ENCODE peak calls at places on chromosomes 1 and 21, in six cellular contexts. D is mesendoderm, H is fibroblast of lung, E is H9, P is astrocyte, F is A549. X is an unnamed sample.

GRCh38 chr1:245301162-245301580 is 146.4 kb downstream of the KIF26B start:
- DNase-seq in D (no peak), H (peak), E (no peak), P (peak), F (no peak), X (peak)

GRCh38 chr1:235266325-235266724 is 61.7 kb downstream of the ARID4B start:
- DNase-seq in D (peak), H (peak), E (no peak), P (no peak), F (no peak), X (peak)

GRCh38 chr1:200666309-200666708 is 3.4 kb downstream of the DDX59 start:
- DNase-seq in D (peak), H (no peak), E (no peak), P (no peak), F (no peak), X (no peak)

GRCh38 chr1:105736349-105736748 is 1320.1 kb upstream of the PRMT6 start:
- DNase-seq in D (no peak), H (no peak), E (no peak), P (no peak), F (no peak), X (no peak)

GRCh38 chr1:119859647-119860046 is 36.7 kb downstream of the ADAM30 start:
- DNase-seq in D (no peak), H (peak), E (no peak), P (peak), F (no peak), X (peak)

GRCh38 chr1:113870778-113871177 is 734 bp downstream of the PTPN22 start:
- DNase-seq in D (no peak), H (no peak), E (no peak), P (no peak), F (no peak), X (no peak)

GRCh38 chr21:29218749-29219148 is 80.0 kb upstream of the BACH1 start:
- DNase-seq in D (no peak), H (no peak), E (no peak), P (no peak), F (no peak), X (no peak)

GRCh38 chr1:38029081-38029681 is 16.6 kb downstream of the UTP11 start:
- DNase-seq in D (peak), H (peak), E (peak), P (no peak), F (no peak), X (peak)

GRCh38 chr21:33152228-33153130 is 77.3 kb upstream of the IFNAR2 start:
- DNase-seq in D (no peak), H (no peak), E (no peak), P (no peak), F (no peak), X (no peak)

GRCh38 chr1:185432943-185433342 is 115.9 kb upstream of the IVNS1ABP start:
- DNase-seq in D (no peak), H (no peak), E (no peak), P (no peak), F (no peak), X (no peak)

GRCh38 chr1:204923626-204924012 is 53.0 kb downstream of the NFASC start:
- DNase-seq in D (no peak), H (no peak), E (no peak), P (no peak), F (no peak), X (no peak)

GRCh38 chr1:95467036-95467435 is 233.0 kb downstream of the RWDD3 start:
- DNase-seq in D (no peak), H (no peak), E (no peak), P (no peak), F (no peak), X (no peak)

GRCh38 chr1:226635456-226635941 is 86.9 kb downstream of the STUM start:
- DNase-seq in D (no peak), H (no peak), E (no peak), P (no peak), F (no peak), X (no peak)

GRCh38 chr1:172382406-172382805 is 38.1 kb upstream of the C1orf105 start:
- DNase-seq in D (no peak), H (no peak), E (no peak), P (no peak), F (no peak), X (no peak)

GRCh38 chr1:95496792-95497191 is 262.8 kb downstream of the RWDD3 start:
- DNase-seq in D (peak), H (no peak), E (no peak), P (no peak), F (no peak), X (no peak)

GRCh38 chr1:185528084-185528656 is 206.0 kb upstream of the HMCN1 start:
- DNase-seq in D (no peak), H (no peak), E (no peak), P (no peak), F (no peak), X (peak)

GRCh38 chr1:21814241-21814918 is 2.3 kb downstream of the LDLRAD2 start:
- DNase-seq in D (peak), H (peak), E (peak), P (no peak), F (no peak), X (no peak)

GRCh38 chr1:19563336-19564097 is 78.2 kb upstream of the CAPZB start:
- DNase-seq in D (no peak), H (peak), E (no peak), P (peak), F (no peak), X (peak)

GRCh38 chr1:200795151-200795550 is 56.5 kb downstream of the CAMSAP2 start:
- DNase-seq in D (no peak), H (peak), E (no peak), P (peak), F (no peak), X (peak)

GRCh38 chr1:9481048-9481447 is 58.2 kb upstream of the SLC25A33 start:
- DNase-seq in D (no peak), H (no peak), E (no peak), P (no peak), F (no peak), X (no peak)

GRCh38 chr1:11730429-11730861 is 5.5 kb upstream of the AGTRAP start:
- DNase-seq in D (no peak), H (no peak), E (no peak), P (no peak), F (no peak), X (peak)

GRCh38 chr1:48526045-48526714 is 54.2 kb upstream of the SPATA6 start:
- DNase-seq in D (peak), H (peak), E (no peak), P (no peak), F (no peak), X (peak)

GRCh38 chr1:19074361-19074901 is 118.0 kb upstream of the IFFO2 start:
- DNase-seq in D (no peak), H (peak), E (no peak), P (peak), F (no peak), X (no peak)

GRCh38 chr1:96473791-96474452 is 247.7 kb upstream of the PTBP2 start:
- DNase-seq in D (peak), H (peak), E (no peak), P (peak), F (no peak), X (peak)

GRCh38 chr1:93840956-93841482 is 38.0 kb downstream of the DNTTIP2 start:
- DNase-seq in D (no peak), H (no peak), E (no peak), P (no peak), F (no peak), X (no peak)

GRCh38 chr1:62599044-62599443 is 1.7 kb downstream of the ANGPTL3 start:
- DNase-seq in D (no peak), H (peak), E (no peak), P (peak), F (no peak), X (no peak)

GRCh38 chr1:234938924-234939323 is 189.7 kb downstream of the TOMM20 start:
- DNase-seq in D (no peak), H (no peak), E (peak), P (no peak), F (no peak), X (no peak)

GRCh38 chr1:180098242-180098995 is 56.2 kb upstream of the QSOX1 start:
- DNase-seq in D (peak), H (peak), E (no peak), P (peak), F (no peak), X (peak)

GRCh38 chr1:174656409-174657059 is 208.8 kb downstream of the GPR52 start:
- DNase-seq in D (no peak), H (no peak), E (no peak), P (no peak), F (no peak), X (no peak)

GRCh38 chr1:94120591-94120901 is 402 bp downstream of the ABCA4 start:
- DNase-seq in D (no peak), H (no peak), E (no peak), P (no peak), F (no peak), X (no peak)

GRCh38 chr1:67605209-67605780 is 79.7 kb upstream of the GADD45A start:
- DNase-seq in D (no peak), H (no peak), E (no peak), P (no peak), F (no peak), X (no peak)

GRCh38 chr21:27202301-27202700 is 235.4 kb upstream of the ADAMTS5 start:
- DNase-seq in D (no peak), H (no peak), E (no peak), P (no peak), F (no peak), X (no peak)

GRCh38 chr1:96519851-96520281 is 201.7 kb upstream of the PTBP2 start:
- DNase-seq in D (peak), H (peak), E (peak), P (peak), F (no peak), X (no peak)

GRCh38 chr21:15687208-15687607 is 42.6 kb upstream of the USP25 start:
- DNase-seq in D (no peak), H (peak), E (no peak), P (peak), F (no peak), X (peak)

GRCh38 chr21:15682182-15682895 is 47.4 kb upstream of the USP25 start:
- DNase-seq in D (no peak), H (peak), E (no peak), P (peak), F (no peak), X (peak)

GRCh38 chr21:15686506-15686905 is 43.3 kb upstream of the USP25 start:
- DNase-seq in D (no peak), H (no peak), E (no peak), P (no peak), F (no peak), X (no peak)

GRCh38 chr21:15679630-15680029 is 50.2 kb upstream of the USP25 start:
- DNase-seq in D (peak), H (no peak), E (no peak), P (no peak), F (no peak), X (no peak)

GRCh38 chr21:15682977-15683376 is 46.8 kb upstream of the USP25 start:
- DNase-seq in D (no peak), H (peak), E (no peak), P (peak), F (no peak), X (peak)
- H3K4me2 ChIP-seq in D (no peak), H (no peak), E (no peak), P (no peak), F (peak), X (peak)

DNA sequence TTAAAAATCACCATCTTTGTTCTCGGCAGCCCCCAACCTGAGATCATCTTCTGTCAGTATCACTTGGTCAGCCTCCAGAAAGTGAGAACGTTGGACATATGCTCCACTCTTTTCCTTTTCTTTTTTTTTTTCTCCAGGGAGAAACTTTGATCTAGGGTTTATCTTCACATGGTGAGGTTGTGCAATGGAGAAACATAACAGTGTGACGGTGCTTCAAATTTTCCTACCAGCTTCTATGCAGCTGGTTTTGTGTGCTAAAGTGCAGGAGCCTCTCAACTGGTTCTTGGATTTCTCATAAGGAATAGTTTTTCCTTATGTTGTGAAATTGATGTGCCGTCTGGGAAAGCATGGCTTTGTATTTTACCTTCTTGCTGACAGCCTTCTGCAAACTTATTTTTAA is 1202.9 kb downstream of the NCAM2 start:
- DNase-seq in D (no peak), H (no peak), E (no peak), P (no peak), F (no peak), X (no peak)
- H3K27ac ChIP-seq in D (no peak), H (no peak), E (no peak), P (no peak), F (no peak), X (no peak)

GRCh38 chr1:54312874-54313316 is 93.3 kb downstream of the SSBP3 start:
- DNase-seq in D (peak), H (peak), E (peak), P (peak), F (no peak), X (peak)
- H3K4me2 ChIP-seq in D (no peak), H (no peak), E (no peak), P (peak), F (no peak), X (peak)

GRCh38 chr1:58785424-58786058 is 1.7 kb upstream of the JUN start:
- DNase-seq in D (peak), H (peak), E (peak), P (peak), F (peak), X (no peak)

GRCh38 chr1:58783090-58783992 is 506 bp downstream of the JUN start:
- DNase-seq in D (peak), H (peak), E (peak), P (peak), F (no peak), X (peak)

GRCh38 chr1:58786184-58786926 is 2.5 kb upstream of the JUN start:
- DNase-seq in D (no peak), H (peak), E (no peak), P (peak), F (no peak), X (peak)

GRCh38 chr1:58783993-58784757 is at the start of gene JUN:
- DNase-seq in D (peak), H (peak), E (peak), P (peak), F (peak), X (peak)

GRCh38 chr1:58784758-58785423 is 1.0 kb upstream of the JUN start:
- DNase-seq in D (peak), H (peak), E (peak), P (peak), F (peak), X (peak)
- H3K27ac ChIP-seq in D (peak), H (peak), E (no peak), P (peak), F (peak), X (peak)

DNA sequence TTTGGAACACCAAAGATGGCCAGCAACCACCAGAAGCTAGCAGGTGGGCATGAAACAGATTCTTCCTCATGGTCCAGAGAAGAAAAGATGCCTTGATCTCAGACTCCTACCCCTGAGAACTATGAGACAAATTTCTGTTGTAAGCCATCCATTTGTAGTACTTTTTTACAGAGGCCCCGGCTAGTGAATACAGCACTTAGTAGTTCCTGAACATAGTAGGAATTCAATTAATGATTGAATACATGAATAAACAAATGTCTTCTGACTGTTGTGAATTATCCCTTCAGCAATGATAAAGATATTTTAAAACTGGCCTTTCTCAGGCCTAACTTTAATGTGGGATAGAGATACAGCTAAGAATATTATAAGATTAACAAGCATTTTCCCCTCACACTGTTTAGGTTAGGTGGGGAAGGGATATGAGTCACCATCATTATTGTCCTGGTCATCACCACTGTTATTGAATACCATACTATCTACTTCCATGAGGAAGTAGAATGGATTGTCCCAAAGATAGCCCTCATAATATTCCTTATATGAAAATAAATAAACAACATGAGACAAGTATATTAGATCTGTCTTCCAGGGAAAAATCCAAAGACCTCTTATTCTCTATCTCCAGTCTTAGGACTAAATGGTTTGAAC is 51.4 kb downstream of the ADCY10 start:
- DNase-seq in D (no peak), H (peak), E (no peak), P (peak), F (no peak), X (peak)
- H3K4me2 ChIP-seq in D (no peak), H (no peak), E (no peak), P (peak), F (no peak), X (peak)

GRCh38 chr1:29269356-29269755 is 33.0 kb downstream of the PTPRU start:
- DNase-seq in D (no peak), H (no peak), E (no peak), P (no peak), F (no peak), X (no peak)

GRCh38 chr1:29271724-29272123 is 35.4 kb downstream of the PTPRU start:
- DNase-seq in D (peak), H (peak), E (peak), P (peak), F (peak), X (peak)

GRCh38 chr1:29272171-29272907 is 36.0 kb downstream of the PTPRU start:
- DNase-seq in D (no peak), H (no peak), E (no peak), P (no peak), F (no peak), X (no peak)

GRCh38 chr1:29267341-29268070 is 31.2 kb downstream of the PTPRU start:
- DNase-seq in D (no peak), H (no peak), E (no peak), P (no peak), F (no peak), X (no peak)

GRCh38 chr1:29270881-29271390 is 34.6 kb downstream of the PTPRU start:
- DNase-seq in D (no peak), H (no peak), E (no peak), P (no peak), F (no peak), X (no peak)
- H3K27ac ChIP-seq in D (no peak), H (no peak), E (no peak), P (no peak), F (peak), X (no peak)

DNA sequence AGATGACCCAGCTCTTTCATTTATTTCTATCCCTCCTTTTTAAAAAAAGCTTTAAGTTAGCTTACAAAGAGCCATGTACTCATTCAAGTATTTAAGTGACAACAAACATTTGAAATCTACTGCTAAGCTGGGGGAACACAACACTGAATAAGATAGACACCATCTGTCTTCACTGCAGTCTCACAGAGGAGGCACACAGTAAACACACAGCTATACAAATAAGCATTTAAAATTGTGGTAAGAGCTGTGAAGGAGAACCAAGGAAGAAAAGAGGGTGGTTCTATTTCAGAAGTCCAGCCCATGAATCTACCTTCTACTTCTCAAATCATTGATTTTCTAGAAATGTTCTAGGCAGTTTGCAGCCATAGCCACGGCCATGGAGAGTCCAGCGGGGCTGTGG is 28.1 kb downstream of the PRDM2 start:
- DNase-seq in D (no peak), H (no peak), E (no peak), P (no peak), F (no peak), X (no peak)
- H3K4me2 ChIP-seq in D (no peak), H (no peak), E (no peak), P (no peak), F (no peak), X (no peak)